ENCODE peak calls at places on chromosomes 13 and 19, in five cellular contexts. X is skeletal muscle cell; F is NCI-H774; J is stimulated activated CD8-positive, alpha-beta memory T cell treated with anti-CD3 and anti-CD28 coated beads, Interleukin-7, amount 100 ng/mL, for 1 hour; M is lung microvascular endothelial cell. R is an unnamed sample.
A peak's percentile ranks its signal among the peaks of the same experiment; 100 is the strongest.

GRCh38 chr19:38527466-38528136 is 90.2 kb downstream of the MAP4K1 start:
- DNase-seq in X (no peak), F (no peak), J (no peak), M (no peak), R (no peak)

GRCh38 chr19:17777840-17778620 is 16.9 kb upstream of the B3GNT3 start:
- DNase-seq in X (no peak), F (peak; percentile 74), J (no peak), M (peak; percentile 39), R (peak; percentile 82)

GRCh38 chr19:41299755-41300089 is 10.2 kb upstream of the CCDC97 start:
- DNase-seq in X (peak; percentile 75), F (no peak), J (no peak), M (peak; percentile 85), R (no peak)

GRCh38 chr13:30928971-30929370 is 3.5 kb upstream of the TEX26 start:
- DNase-seq in X (no peak), F (no peak), J (no peak), M (no peak), R (no peak)

GRCh38 chr19:33728141-33728540 is 68.5 kb upstream of the KCTD15 start:
- DNase-seq in X (no peak), F (no peak), J (no peak), M (no peak), R (no peak)

GRCh38 chr13:99386495-99386894 is 79.3 kb upstream of the GPR183 start:
- DNase-seq in X (no peak), F (no peak), J (no peak), M (no peak), R (no peak)

GRCh38 chr13:91184244-91184926 is 163.1 kb upstream of the MIR17HG start:
- DNase-seq in X (no peak), F (no peak), J (no peak), M (no peak), R (no peak)

GRCh38 chr19:58544591-58545285 is 874 bp downstream of the TRIM28 start:
- DNase-seq in X (no peak), F (no peak), J (peak; percentile 48), M (peak; percentile 69), R (no peak)

GRCh38 chr13:110006304-110006703 is 219.9 kb upstream of the IRS2 start:
- DNase-seq in X (no peak), F (peak; percentile 93), J (no peak), M (peak; percentile 9), R (no peak)

GRCh38 chr19:33177417-33177976 is 16.6 kb upstream of the LRP3 start:
- DNase-seq in X (no peak), F (no peak), J (peak; percentile 52), M (no peak), R (no peak)

GRCh38 chr13:40639226-40639681 is 27.2 kb downstream of the FOXO1 start:
- DNase-seq in X (no peak), F (no peak), J (no peak), M (peak; percentile 87), R (peak; percentile 66)